ENCODE peak calls at places on chromosomes 1 and 21, in five cellular contexts. N, O, J, G and Y are unnamed samples.

GRCh38 chr1:192382758-192383157 is 66.0 kb downstream of the RGS21 start:
- DNase-seq in N (no peak), O (no peak), J (no peak), G (no peak), Y (no peak)

GRCh38 chr1:88983791-88984552 is 8.5 kb downstream of the KYAT3 start:
- DNase-seq in N (peak), O (peak), J (no peak), G (peak), Y (peak)

GRCh38 chr21:17650301-17650700 is 37.6 kb upstream of the BTG3 start:
- DNase-seq in N (no peak), O (no peak), J (no peak), G (no peak), Y (no peak)

GRCh38 chr1:170640581-170640980 is 23.4 kb upstream of the PRRX1 start:
- DNase-seq in N (no peak), O (no peak), J (no peak), G (no peak), Y (peak)

GRCh38 chr1:31669786-31670582 is 25.3 kb upstream of the PEF1 start:
- DNase-seq in N (peak), O (peak), J (no peak), G (peak), Y (peak)

GRCh38 chr1:206703647-206704046 is 18.9 kb downstream of the MAPKAPK2 start:
- DNase-seq in N (no peak), O (no peak), J (peak), G (no peak), Y (peak)

GRCh38 chr1:207863893-207864535 is 46.9 kb downstream of the CD34 start:
- DNase-seq in N (no peak), O (no peak), J (peak), G (no peak), Y (no peak)

GRCh38 chr1:151970128-151970527 is 23.5 kb downstream of the S100A10 start:
- DNase-seq in N (no peak), O (no peak), J (no peak), G (no peak), Y (no peak)

GRCh38 chr1:69898403-69898947 is 306.9 kb downstream of the LRRC40 start:
- DNase-seq in N (no peak), O (no peak), J (no peak), G (peak), Y (no peak)

GRCh38 chr1:38119000-38119399 is 72.4 kb upstream of the POU3F1 start:
- DNase-seq in N (no peak), O (no peak), J (no peak), G (no peak), Y (no peak)

GRCh38 chr1:197924516-197925123 is 7.4 kb downstream of the LHX9 start:
- DNase-seq in N (peak), O (peak), J (no peak), G (peak), Y (peak)

GRCh38 chr1:6002714-6003501 is 10.7 kb upstream of the NPHP4 start:
- DNase-seq in N (no peak), O (no peak), J (no peak), G (peak), Y (no peak)

GRCh38 chr21:42309753-42310213 is 5.4 kb downstream of the TFF3 start:
- DNase-seq in N (peak), O (peak), J (no peak), G (peak), Y (peak)

GRCh38 chr1:155938220-155938627 is 3.2 kb upstream of the RXFP4 start:
- DNase-seq in N (peak), O (peak), J (peak), G (peak), Y (peak)

GRCh38 chr1:211133393-211133840 is 531 bp downstream of the KCNH1 start:
- DNase-seq in N (peak), O (no peak), J (no peak), G (peak), Y (no peak)

GRCh38 chr1:229158317-229159294 is 112.3 kb upstream of the RAB4A start:
- DNase-seq in N (no peak), O (no peak), J (no peak), G (no peak), Y (no peak)

GRCh38 chr1:9596419-9597123 is 7.9 kb downstream of the TMEM201 start:
- DNase-seq in N (no peak), O (no peak), J (no peak), G (peak), Y (no peak)

GRCh38 chr21:25373126-25374082 is 233.9 kb downstream of the MRPL39 start:
- DNase-seq in N (no peak), O (no peak), J (no peak), G (no peak), Y (no peak)

GRCh38 chr1:243580072-243580471 is 270.0 kb downstream of the AKT3 start:
- DNase-seq in N (no peak), O (no peak), J (no peak), G (no peak), Y (peak)

GRCh38 chr1:168260393-168260792 is 20.3 kb upstream of the TBX19 start:
- DNase-seq in N (no peak), O (no peak), J (no peak), G (no peak), Y (no peak)

GRCh38 chr1:168391759-168392681 is 111.3 kb downstream of the TBX19 start:
- DNase-seq in N (no peak), O (no peak), J (no peak), G (no peak), Y (no peak)

GRCh38 chr1:94463765-94464330 is 45.7 kb downstream of the ABCD3 start:
- DNase-seq in N (peak), O (peak), J (no peak), G (peak), Y (peak)

GRCh38 chr21:36783612-36784383 is 84.9 kb downstream of the SIM2 start:
- DNase-seq in N (peak), O (no peak), J (no peak), G (no peak), Y (peak)

GRCh38 chr21:15706686-15707085 is 23.1 kb upstream of the USP25 start:
- DNase-seq in N (peak), O (peak), J (no peak), G (no peak), Y (peak)

GRCh38 chr1:199197695-199198094 is 558.9 kb downstream of the PTPRC start:
- DNase-seq in N (no peak), O (no peak), J (no peak), G (no peak), Y (no peak)

GRCh38 chr1:204268101-204268500 is 54.3 kb upstream of the GOLT1A start:
- DNase-seq in N (no peak), O (no peak), J (no peak), G (no peak), Y (no peak)

GRCh38 chr1:116847688-116848531 is 61.8 kb upstream of the PTGFRN start:
- DNase-seq in N (no peak), O (no peak), J (no peak), G (no peak), Y (peak)

GRCh38 chr1:55816456-55816794 is 601.3 kb upstream of the USP24 start:
- DNase-seq in N (no peak), O (no peak), J (peak), G (no peak), Y (peak)

GRCh38 chr1:85607913-85608250 is 27.3 kb downstream of the CCN1 start:
- DNase-seq in N (no peak), O (no peak), J (no peak), G (no peak), Y (peak)

GRCh38 chr1:38783659-38784229 is 75.8 kb downstream of the RRAGC start:
- DNase-seq in N (no peak), O (peak), J (no peak), G (peak), Y (no peak)

GRCh38 chr1:14947421-14947820 is 206.1 kb upstream of the TMEM51 start:
- DNase-seq in N (no peak), O (no peak), J (no peak), G (no peak), Y (no peak)

GRCh38 chr1:14948112-14948652 is 205.4 kb upstream of the TMEM51 start:
- DNase-seq in N (no peak), O (no peak), J (no peak), G (no peak), Y (no peak)

GRCh38 chr1:14945132-14946010 is 208.2 kb upstream of the TMEM51 start:
- DNase-seq in N (no peak), O (no peak), J (no peak), G (peak), Y (peak)

GRCh38 chr1:14946011-14946359 is 207.6 kb upstream of the TMEM51 start:
- DNase-seq in N (no peak), O (no peak), J (no peak), G (no peak), Y (no peak)

GRCh38 chr1:14946567-14947285 is 206.8 kb upstream of the TMEM51 start:
- DNase-seq in N (no peak), O (no peak), J (no peak), G (no peak), Y (peak)
- H3K27ac ChIP-seq in N (no peak), O (no peak), J (no peak), G (peak), Y (peak)

DNA sequence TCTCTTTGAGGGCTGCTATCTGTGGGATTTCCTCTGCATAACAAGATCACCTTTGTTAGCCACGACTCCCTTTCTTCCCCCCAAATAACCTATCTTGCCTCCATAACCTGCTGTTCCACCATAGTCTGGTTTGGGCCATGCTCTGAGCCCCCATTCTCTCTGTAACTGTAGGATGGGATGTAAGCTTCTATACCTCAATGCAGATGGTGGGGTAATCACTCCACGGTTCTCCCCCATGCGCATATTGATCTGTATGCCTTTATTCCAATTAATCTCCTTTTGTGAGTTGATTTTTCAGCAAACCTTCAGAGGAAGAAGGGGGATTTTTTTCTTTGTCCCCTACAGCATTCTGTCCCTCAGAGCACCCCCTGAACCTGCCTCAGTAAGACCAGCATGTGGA is 170.1 kb upstream of the IRF2BP2 start:
- DNase-seq in N (no peak), O (no peak), J (no peak), G (no peak), Y (no peak)
- TF ChIP-seq RCOR1 in N (no peak), O (no peak), J (no peak), G (no peak), Y (no peak)

DNA sequence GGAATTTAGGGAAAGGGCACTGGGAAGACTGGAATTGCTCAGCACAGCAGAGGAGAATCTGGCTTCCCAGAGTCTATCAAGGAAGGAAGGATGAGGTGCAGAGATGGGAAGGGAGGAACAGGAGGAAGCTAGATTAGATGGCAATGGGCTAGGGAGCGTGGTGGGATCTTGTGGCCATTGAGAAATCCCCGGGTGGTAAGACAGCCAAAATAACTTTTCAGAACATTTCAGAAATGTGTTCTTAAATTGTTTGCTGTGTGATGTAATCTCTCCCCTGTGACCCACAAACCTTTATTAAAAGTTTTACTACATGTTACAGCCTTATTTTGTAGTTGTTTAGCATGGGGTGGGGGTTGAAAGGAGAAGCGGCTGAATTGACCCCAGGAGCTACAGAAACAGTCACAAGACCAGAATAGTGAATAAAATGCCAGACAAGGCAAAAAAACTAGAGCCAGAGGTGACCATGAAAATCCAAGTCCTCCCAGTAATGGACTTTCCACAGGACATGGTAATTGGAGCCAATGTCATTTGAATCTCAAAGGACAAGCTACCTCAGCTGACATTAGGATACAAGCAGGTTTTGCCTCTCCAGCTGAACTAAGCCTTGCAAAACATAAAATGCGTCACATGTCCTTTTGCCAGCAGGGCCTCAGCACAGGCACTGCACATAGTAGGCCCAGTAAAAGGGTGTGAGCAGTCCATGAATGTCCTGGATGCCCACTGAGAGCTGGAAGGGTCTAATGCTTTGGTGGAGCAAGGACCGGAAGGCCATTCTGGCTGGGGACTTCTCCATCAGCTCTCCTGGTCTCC is 980 bp upstream of the AHCYL1 start:
- DNase-seq in N (no peak), O (no peak), J (no peak), G (no peak), Y (no peak)
- H3K4me3 ChIP-seq in N (no peak), O (no peak), J (no peak), G (no peak), Y (no peak)

GRCh38 chr1:118118469-118118868 is 66.6 kb downstream of the SPAG17 start:
- DNase-seq in N (no peak), O (no peak), J (no peak), G (no peak), Y (no peak)

GRCh38 chr1:118116401-118116800 is 68.6 kb downstream of the SPAG17 start:
- DNase-seq in N (no peak), O (no peak), J (no peak), G (no peak), Y (peak)

GRCh38 chr1:118115567-118116272 is 69.3 kb downstream of the SPAG17 start:
- DNase-seq in N (no peak), O (no peak), J (no peak), G (no peak), Y (peak)

GRCh38 chr1:118117521-118117920 is 67.5 kb downstream of the SPAG17 start:
- DNase-seq in N (no peak), O (no peak), J (no peak), G (no peak), Y (no peak)

GRCh38 chr1:118116909-118117308 is 68.1 kb downstream of the SPAG17 start:
- DNase-seq in N (no peak), O (no peak), J (no peak), G (no peak), Y (no peak)
- H3K27ac ChIP-seq in N (no peak), O (no peak), J (no peak), G (no peak), Y (no peak)

DNA sequence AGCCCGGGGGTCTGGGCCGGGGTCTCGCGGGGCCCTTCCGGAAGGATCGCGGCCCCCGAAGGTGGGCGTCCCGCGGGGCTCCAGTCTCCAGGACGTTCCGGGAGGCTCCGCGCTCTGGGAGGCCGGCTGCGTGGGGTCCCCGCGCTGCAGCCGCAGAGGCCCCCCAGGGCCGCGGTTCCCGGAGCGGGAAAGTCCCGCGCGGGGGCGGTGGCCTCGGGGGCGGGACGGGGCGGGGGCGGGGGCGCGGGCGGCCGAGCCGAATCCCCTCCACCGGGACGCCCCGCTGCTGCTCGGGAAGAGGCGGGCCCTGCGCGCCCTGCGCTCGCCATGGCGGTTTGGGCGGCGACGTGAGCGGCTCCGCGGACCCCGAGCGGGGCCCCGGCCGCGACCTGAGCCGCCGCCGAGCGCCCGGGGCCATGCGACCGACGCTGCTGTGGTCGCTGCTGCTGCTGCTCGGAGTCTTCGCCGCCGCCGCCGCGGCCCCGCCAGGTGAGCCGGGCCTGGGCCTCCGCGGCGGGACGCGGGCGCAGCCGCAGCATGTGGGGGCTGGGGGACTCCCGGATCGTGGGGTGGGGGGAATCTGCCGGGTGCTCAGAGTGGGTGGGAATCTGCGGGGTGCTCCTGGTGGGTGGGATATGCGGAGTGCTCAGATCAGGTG is at the start of gene IFNGR2:
- DNase-seq in N (no peak), O (peak), J (no peak), G (peak), Y (no peak)
- TF ChIP-seq RCOR1 in N (no peak), O (no peak), J (no peak), G (no peak), Y (no peak)

GRCh38 chr1:245578306-245578705 is 423.5 kb downstream of the KIF26B start:
- DNase-seq in N (no peak), O (no peak), J (no peak), G (no peak), Y (no peak)
- H3K4me3 ChIP-seq in N (no peak), O (no peak), J (no peak), G (no peak), Y (no peak)